ENCODE peak calls at places on chromosomes 11 and 22, in ten cellular contexts. D, I, E, H, B, A, W, G, N and F are unnamed samples.

GRCh38 chr22:30474121-30474520 is 2.3 kb upstream of the SEC14L3 start:
- DNase-seq in D (no peak), I (no peak), E (no peak), H (no peak), B (no peak), A (no peak), W (no peak), G (no peak), N (no peak), F (no peak)

GRCh38 chr11:1569251-1569780 is 2.8 kb downstream of the DUSP8 start:
- DNase-seq in D (no peak), I (peak), E (no peak), H (no peak), B (peak), A (no peak), W (no peak), G (peak), N (no peak), F (peak)

GRCh38 chr11:95398437-95399112 is 167.6 kb upstream of the SESN3 start:
- DNase-seq in D (no peak), I (no peak), E (no peak), H (no peak), B (no peak), A (no peak), W (no peak), G (no peak), N (no peak), F (peak)

GRCh38 chr11:7688238-7688826 is 15.0 kb upstream of the CYB5R2 start:
- DNase-seq in D (no peak), I (no peak), E (peak), H (no peak), B (no peak), A (no peak), W (no peak), G (no peak), N (no peak), F (peak)

GRCh38 chr11:84655729-84656128 is 971.4 kb downstream of the DLG2 start:
- DNase-seq in D (no peak), I (no peak), E (no peak), H (no peak), B (no peak), A (no peak), W (no peak), G (no peak), N (no peak), F (no peak)

GRCh38 chr11:61904539-61905048 is 12.8 kb downstream of the RAB3IL1 start:
- DNase-seq in D (no peak), I (peak), E (no peak), H (no peak), B (peak), A (no peak), W (no peak), G (no peak), N (no peak), F (no peak)

GRCh38 chr22:40547729-40548143 is 88.8 kb downstream of the MRTFA start:
- DNase-seq in D (no peak), I (no peak), E (no peak), H (no peak), B (no peak), A (no peak), W (no peak), G (no peak), N (no peak), F (no peak)

GRCh38 chr11:7538023-7538422 is 24.2 kb downstream of the PPFIBP2 start:
- DNase-seq in D (no peak), I (no peak), E (no peak), H (no peak), B (no peak), A (no peak), W (peak), G (no peak), N (peak), F (no peak)

GRCh38 chr11:95542868-95543551 is 246.6 kb downstream of the FAM76B start:
- DNase-seq in D (no peak), I (no peak), E (no peak), H (no peak), B (no peak), A (no peak), W (no peak), G (no peak), N (no peak), F (no peak)

GRCh38 chr11:13963169-13963948 is 836 bp downstream of the SPON1 start:
- DNase-seq in D (peak), I (no peak), E (no peak), H (no peak), B (no peak), A (peak), W (no peak), G (peak), N (no peak), F (no peak)

GRCh38 chr11:133354069-133354468 is 178.2 kb downstream of the OPCML start:
- DNase-seq in D (no peak), I (no peak), E (no peak), H (no peak), B (no peak), A (no peak), W (no peak), G (no peak), N (no peak), F (no peak)

GRCh38 chr22:23894710-23895598 is 771 bp downstream of the MIF start:
- DNase-seq in D (peak), I (peak), E (peak), H (no peak), B (peak), A (peak), W (peak), G (peak), N (peak), F (peak)

GRCh38 chr22:19876941-19877625 is 22.4 kb upstream of the GNB1L start:
- DNase-seq in D (peak), I (peak), E (no peak), H (no peak), B (no peak), A (peak), W (no peak), G (no peak), N (peak), F (no peak)

GRCh38 chr22:45538284-45538683 is 35.6 kb downstream of the FBLN1 start:
- DNase-seq in D (no peak), I (no peak), E (no peak), H (no peak), B (no peak), A (no peak), W (no peak), G (no peak), N (no peak), F (no peak)

GRCh38 chr11:123509737-123510578 is 79.9 kb downstream of the GRAMD1B start:
- DNase-seq in D (no peak), I (peak), E (no peak), H (peak), B (no peak), A (no peak), W (no peak), G (no peak), N (peak), F (no peak)

GRCh38 chr11:119352857-119353260 is 6.4 kb upstream of the MFRP start:
- DNase-seq in D (no peak), I (peak), E (no peak), H (no peak), B (peak), A (peak), W (no peak), G (no peak), N (no peak), F (no peak)

GRCh38 chr11:105862736-105863367 is 159.2 kb downstream of the MSANTD4 start:
- DNase-seq in D (no peak), I (no peak), E (no peak), H (no peak), B (no peak), A (no peak), W (no peak), G (no peak), N (no peak), F (peak)

GRCh38 chr11:105856954-105857353 is 165.1 kb downstream of the MSANTD4 start:
- DNase-seq in D (no peak), I (no peak), E (no peak), H (no peak), B (no peak), A (no peak), W (no peak), G (no peak), N (no peak), F (no peak)

GRCh38 chr11:105860105-105860504 is 161.9 kb downstream of the MSANTD4 start:
- DNase-seq in D (no peak), I (no peak), E (no peak), H (no peak), B (no peak), A (no peak), W (no peak), G (no peak), N (no peak), F (no peak)

GRCh38 chr11:105861225-105861624 is 160.8 kb downstream of the MSANTD4 start:
- DNase-seq in D (no peak), I (no peak), E (no peak), H (no peak), B (no peak), A (no peak), W (no peak), G (no peak), N (no peak), F (no peak)
- TF ChIP-seq CTCF in D (no peak), I (no peak), E (peak), H (no peak), B (no peak), A (no peak), W (no peak), G (no peak), N (no peak), F (no peak)

GRCh38 chr11:44065851-44066731 is at the start of gene ACCS:
- DNase-seq in D (peak), I (peak), E (peak), H (peak), B (peak), A (peak), W (peak), G (peak), N (peak), F (peak)
- TF ChIP-seq POLR2A in D (peak), I (peak), E (peak), H (peak), B (no peak), A (no peak), W (peak), G (peak), N (no peak), F (peak)

GRCh38 chr11:2742611-2743426 is 43.0 kb upstream of the KCNQ1OT1 start:
- DNase-seq in D (peak), I (no peak), E (no peak), H (no peak), B (no peak), A (peak), W (no peak), G (no peak), N (no peak), F (no peak)
- TF ChIP-seq CTCF in D (no peak), I (no peak), E (no peak), H (no peak), B (no peak), A (no peak), W (no peak), G (no peak), N (no peak), F (no peak)

GRCh38 chr11:10366568-10367331 is 61.9 kb downstream of the ADM start:
- DNase-seq in D (peak), I (peak), E (peak), H (peak), B (peak), A (peak), W (peak), G (peak), N (peak), F (peak)
- TF ChIP-seq POLR2A in D (no peak), I (no peak), E (no peak), H (no peak), B (no peak), A (no peak), W (no peak), G (no peak), N (no peak), F (no peak)

GRCh38 chr11:90930252-90930651 is 707.4 kb upstream of the CHORDC1 start:
- DNase-seq in D (no peak), I (no peak), E (no peak), H (no peak), B (no peak), A (no peak), W (no peak), G (no peak), N (no peak), F (no peak)
- TF ChIP-seq CTCF in D (no peak), I (no peak), E (no peak), H (no peak), B (no peak), A (no peak), W (no peak), G (no peak), N (no peak), F (no peak)

GRCh38 chr11:10304495-10305261 is at the start of gene ADM:
- DNase-seq in D (peak), I (peak), E (peak), H (no peak), B (peak), A (peak), W (peak), G (peak), N (peak), F (peak)
- TF ChIP-seq POLR2A in D (peak), I (peak), E (peak), H (peak), B (no peak), A (peak), W (peak), G (peak), N (no peak), F (peak)

DNA sequence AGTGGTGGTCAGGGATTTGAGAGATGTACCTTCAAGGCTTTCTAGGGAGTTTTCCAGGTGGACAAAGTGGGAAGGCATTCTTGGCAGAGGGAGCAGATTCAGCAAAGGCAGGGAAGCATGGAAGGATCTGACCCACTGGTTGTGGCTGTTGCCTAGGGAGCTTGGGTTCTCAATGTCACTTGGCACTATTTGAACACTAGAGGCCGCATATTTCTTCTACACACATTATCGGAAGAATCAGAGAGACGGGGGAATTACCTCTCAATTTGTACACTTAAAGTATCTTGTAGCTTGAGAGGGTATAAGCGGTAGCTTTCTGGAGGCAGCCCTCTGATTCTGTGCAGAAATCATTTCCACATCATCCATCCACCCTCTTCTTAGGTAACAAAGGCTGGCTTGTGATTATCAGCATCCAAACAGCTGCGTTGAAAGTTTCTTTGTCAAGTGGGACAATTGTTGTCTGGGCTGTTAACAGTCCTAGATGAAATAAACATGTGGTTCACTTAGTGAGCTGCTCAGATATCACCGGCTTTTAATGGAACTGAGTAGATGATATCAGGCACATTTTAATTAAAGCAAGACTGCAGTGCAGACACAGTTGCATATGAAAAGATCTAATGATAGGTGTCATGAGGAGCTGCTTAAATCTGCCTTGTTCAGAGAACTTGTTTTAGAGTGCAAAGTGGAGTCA is 2.6 kb downstream of the NELL1 start:
- DNase-seq in D (no peak), I (no peak), E (peak), H (no peak), B (no peak), A (no peak), W (no peak), G (no peak), N (no peak), F (peak)
- TF ChIP-seq CTCF in D (no peak), I (no peak), E (peak), H (no peak), B (no peak), A (no peak), W (no peak), G (no peak), N (no peak), F (peak)

DNA sequence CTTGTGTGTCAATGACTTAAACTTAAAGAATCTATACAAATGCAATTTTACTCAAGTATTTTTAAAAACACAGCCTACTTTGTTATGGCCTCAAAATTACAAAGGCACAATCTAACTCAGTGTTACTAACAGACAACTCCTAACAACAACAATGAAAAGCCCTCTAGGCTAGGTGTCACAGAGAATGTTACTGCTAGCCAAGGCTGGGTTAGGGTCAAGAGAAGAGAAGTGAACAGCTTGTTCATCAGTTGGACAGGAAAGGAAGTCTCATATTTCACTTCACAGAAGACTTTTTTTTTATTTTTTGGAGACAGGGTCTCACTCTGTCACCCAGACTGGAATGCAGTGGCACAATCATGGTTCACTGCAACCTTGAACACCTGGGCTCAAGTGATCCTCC is 26.0 kb downstream of the CLDN25 start:
- DNase-seq in D (no peak), I (no peak), E (no peak), H (no peak), B (no peak), A (no peak), W (no peak), G (no peak), N (no peak), F (no peak)
- TF ChIP-seq POLR2A in D (no peak), I (no peak), E (no peak), H (no peak), B (no peak), A (no peak), W (no peak), G (no peak), N (no peak), F (no peak)

GRCh38 chr11:69677744-69678143 is 2.6 kb upstream of the LTO1 start:
- DNase-seq in D (no peak), I (no peak), E (no peak), H (no peak), B (no peak), A (no peak), W (no peak), G (no peak), N (no peak), F (no peak)

GRCh38 chr11:69671734-69672465 is 3.3 kb downstream of the LTO1 start:
- DNase-seq in D (no peak), I (no peak), E (no peak), H (no peak), B (no peak), A (no peak), W (no peak), G (no peak), N (peak), F (no peak)

GRCh38 chr11:69674886-69675714 is at the start of gene LTO1:
- DNase-seq in D (peak), I (peak), E (peak), H (peak), B (peak), A (peak), W (peak), G (peak), N (peak), F (peak)

GRCh38 chr11:69670158-69670845 is 4.9 kb downstream of the LTO1 start:
- DNase-seq in D (peak), I (peak), E (peak), H (no peak), B (peak), A (peak), W (peak), G (peak), N (peak), F (peak)

GRCh38 chr11:69674267-69674885 is 777 bp downstream of the LTO1 start:
- DNase-seq in D (peak), I (no peak), E (no peak), H (no peak), B (peak), A (no peak), W (no peak), G (no peak), N (no peak), F (peak)
- TF ChIP-seq CTCF in D (no peak), I (no peak), E (no peak), H (no peak), B (no peak), A (no peak), W (no peak), G (no peak), N (no peak), F (no peak)

DNA sequence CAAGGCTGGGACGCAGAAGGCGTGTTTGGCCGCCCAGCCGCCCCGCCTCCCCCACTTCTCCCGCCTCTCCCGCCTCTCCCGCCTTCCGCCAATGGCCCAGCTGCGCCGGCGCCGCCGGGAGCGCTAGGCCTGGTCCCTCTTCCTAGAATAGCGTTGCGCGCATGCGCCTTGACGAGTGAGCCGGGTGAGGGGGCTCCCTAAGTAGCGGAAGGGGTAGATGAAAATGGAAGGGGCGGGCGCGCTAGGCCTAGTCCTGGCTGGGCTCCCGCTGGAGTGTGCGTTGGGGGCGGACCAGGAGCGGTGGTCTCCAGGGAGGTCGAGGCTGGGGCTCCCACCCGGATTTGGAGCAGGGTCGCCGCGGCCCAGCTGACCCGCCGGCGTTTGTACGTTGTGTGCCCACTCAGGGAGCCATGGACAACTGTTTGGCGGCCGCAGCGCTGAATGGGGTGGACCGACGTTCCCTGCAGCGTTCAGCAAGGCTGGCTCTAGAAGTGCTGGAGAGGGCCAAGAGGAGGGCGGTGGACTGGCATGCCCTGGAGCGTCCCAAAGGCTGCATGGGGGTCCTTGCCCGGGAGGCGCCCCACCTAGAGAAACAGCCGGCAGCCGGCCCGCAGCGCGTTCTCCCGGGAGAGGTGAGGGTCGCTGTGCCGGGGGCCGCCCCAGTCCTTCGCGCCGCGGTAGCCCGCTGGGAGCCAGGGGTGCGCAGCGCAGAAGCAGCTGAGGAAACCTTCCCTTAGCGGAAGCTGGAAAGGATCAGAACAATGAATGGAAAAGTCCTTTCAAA is at the start of gene AKIP1:
- DNase-seq in D (peak), I (peak), E (peak), H (peak), B (peak), A (peak), W (peak), G (peak), N (peak), F (peak)
- TF ChIP-seq POLR2A in D (peak), I (no peak), E (peak), H (no peak), B (no peak), A (no peak), W (peak), G (peak), N (no peak), F (peak)